ENCODE peak calls at places on chromosomes 16 and 17, in nine cellular contexts. One of them, this sample, is unnamed.

GRCh38 chr17:27976331-27976730 is 66.1 kb upstream of the NLK start:
- DNase-seq in Right ventricle myocardium superior: no peak
- DNase-seq in NCI-H460: no peak
- DNase-seq in SW 1271: no peak
- DNase-seq in cardiac fibroblast: no peak
- DNase-seq in breast epithelium: no peak
- DNase-seq in cardiac muscle cell: no peak
- DNase-seq in neural progenitor cell: no peak
- DNase-seq in coronary artery: no peak
- DNase-seq in this sample: no peak

GRCh38 chr16:50692999-50693781 is at the start of gene NOD2:
- DNase-seq in neural progenitor cell: peak; percentile 63
- DNase-seq in NCI-H460: no peak
- DNase-seq in SW 1271: no peak
- DNase-seq in cardiac muscle cell: peak; percentile 29
- DNase-seq in coronary artery: no peak
- DNase-seq in Right ventricle myocardium superior: no peak
- DNase-seq in cardiac fibroblast: no peak
- DNase-seq in breast epithelium: no peak
- DNase-seq in this sample: no peak

GRCh38 chr17:82201498-82201910 is 11.1 kb downstream of the CCDC57 start:
- DNase-seq in Right ventricle myocardium superior: no peak
- DNase-seq in breast epithelium: no peak
- DNase-seq in NCI-H460: no peak
- DNase-seq in SW 1271: no peak
- DNase-seq in cardiac fibroblast: no peak
- DNase-seq in neural progenitor cell: no peak
- DNase-seq in cardiac muscle cell: no peak
- DNase-seq in coronary artery: no peak
- DNase-seq in this sample: no peak

GRCh38 chr17:3979276-3979583 is 15.0 kb upstream of the ATP2A3 start:
- DNase-seq in neural progenitor cell: no peak
- DNase-seq in cardiac fibroblast: no peak
- DNase-seq in SW 1271: no peak
- DNase-seq in cardiac muscle cell: no peak
- DNase-seq in NCI-H460: no peak
- DNase-seq in breast epithelium: no peak
- DNase-seq in Right ventricle myocardium superior: no peak
- DNase-seq in coronary artery: peak; percentile 31
- DNase-seq in this sample: no peak

GRCh38 chr16:11135167-11135973 is 120.6 kb downstream of the SOCS1 start:
- DNase-seq in cardiac muscle cell: peak; percentile 61
- DNase-seq in SW 1271: no peak
- DNase-seq in Right ventricle myocardium superior: no peak
- DNase-seq in cardiac fibroblast: peak; percentile 52
- DNase-seq in breast epithelium: no peak
- DNase-seq in NCI-H460: no peak
- DNase-seq in coronary artery: no peak
- DNase-seq in neural progenitor cell: no peak
- DNase-seq in this sample: no peak

GRCh38 chr16:88940196-88941050 is 36.6 kb downstream of the CBFA2T3 start:
- DNase-seq in neural progenitor cell: peak; percentile 59
- DNase-seq in SW 1271: no peak
- DNase-seq in cardiac fibroblast: no peak
- DNase-seq in breast epithelium: no peak
- DNase-seq in NCI-H460: no peak
- DNase-seq in Right ventricle myocardium superior: peak; percentile 70
- DNase-seq in coronary artery: no peak
- DNase-seq in cardiac muscle cell: no peak
- DNase-seq in this sample: no peak

GRCh38 chr17:910503-911194 is 68.9 kb downstream of the NXN start:
- DNase-seq in breast epithelium: no peak
- DNase-seq in cardiac muscle cell: no peak
- DNase-seq in neural progenitor cell: no peak
- DNase-seq in Right ventricle myocardium superior: no peak
- DNase-seq in cardiac fibroblast: no peak
- DNase-seq in SW 1271: no peak
- DNase-seq in NCI-H460: no peak
- DNase-seq in coronary artery: no peak
- DNase-seq in this sample: no peak

GRCh38 chr17:73934696-73935095 is 268.8 kb upstream of the RPL38 start:
- DNase-seq in cardiac fibroblast: no peak
- DNase-seq in NCI-H460: no peak
- DNase-seq in SW 1271: no peak
- DNase-seq in breast epithelium: no peak
- DNase-seq in coronary artery: no peak
- DNase-seq in cardiac muscle cell: no peak
- DNase-seq in neural progenitor cell: no peak
- DNase-seq in Right ventricle myocardium superior: no peak
- DNase-seq in this sample: no peak

GRCh38 chr17:32283745-32284207 is 18.1 kb downstream of the RHBDL3 start:
- DNase-seq in breast epithelium: no peak
- DNase-seq in neural progenitor cell: no peak
- DNase-seq in SW 1271: no peak
- DNase-seq in cardiac fibroblast: peak; percentile 20
- DNase-seq in NCI-H460: no peak
- DNase-seq in Right ventricle myocardium superior: no peak
- DNase-seq in coronary artery: no peak
- DNase-seq in cardiac muscle cell: peak; percentile 38
- DNase-seq in this sample: no peak

GRCh38 chr16:53052519-53053501 is at the start of gene CHD9NB:
- DNase-seq in coronary artery: no peak
- DNase-seq in NCI-H460: peak; percentile 63
- DNase-seq in SW 1271: peak; percentile 20
- DNase-seq in neural progenitor cell: no peak
- DNase-seq in cardiac fibroblast: peak; percentile 94
- DNase-seq in cardiac muscle cell: peak; percentile 86
- DNase-seq in breast epithelium: no peak
- DNase-seq in Right ventricle myocardium superior: no peak
- DNase-seq in this sample: no peak

GRCh38 chr17:58832514-58832913 is 76.9 kb downstream of the PPM1E start:
- DNase-seq in cardiac muscle cell: no peak
- DNase-seq in neural progenitor cell: no peak
- DNase-seq in breast epithelium: no peak
- DNase-seq in NCI-H460: no peak
- DNase-seq in Right ventricle myocardium superior: no peak
- DNase-seq in SW 1271: no peak
- DNase-seq in cardiac fibroblast: no peak
- DNase-seq in coronary artery: no peak
- DNase-seq in this sample: no peak

GRCh38 chr17:20922128-20922670 is 120.6 kb downstream of the USP22 start:
- DNase-seq in NCI-H460: no peak
- DNase-seq in breast epithelium: no peak
- DNase-seq in cardiac fibroblast: peak; percentile 66
- DNase-seq in Right ventricle myocardium superior: peak; percentile 54
- DNase-seq in neural progenitor cell: no peak
- DNase-seq in SW 1271: no peak
- DNase-seq in coronary artery: no peak
- DNase-seq in cardiac muscle cell: peak; percentile 55
- DNase-seq in this sample: no peak

GRCh38 chr16:47037396-47037745 is 63.9 kb upstream of the DNAJA2 start:
- DNase-seq in coronary artery: no peak
- DNase-seq in cardiac fibroblast: no peak
- DNase-seq in neural progenitor cell: peak; percentile 48
- DNase-seq in Right ventricle myocardium superior: peak; percentile 69
- DNase-seq in cardiac muscle cell: peak; percentile 27
- DNase-seq in SW 1271: no peak
- DNase-seq in NCI-H460: no peak
- DNase-seq in breast epithelium: no peak
- DNase-seq in this sample: no peak